ENCODE peak calls at places on chromosomes 13 and 19, in nine cellular contexts. M, V, Y, B, J, U, R, Q and C are unnamed samples.

GRCh38 chr13:92967923-92968322 is 258.7 kb upstream of the GPC6 start:
- DNase-seq in M (no peak), V (no peak), Y (no peak), B (peak), J (peak), U (peak), R (peak), Q (no peak), C (peak)

GRCh38 chr19:52670046-52670445 is 31.9 kb upstream of the ZNF83 start:
- DNase-seq in M (no peak), V (no peak), Y (no peak), B (no peak), J (no peak), U (no peak), R (no peak), Q (no peak), C (peak)

GRCh38 chr13:52085416-52085815 is 43.5 kb downstream of the NEK5 start:
- DNase-seq in M (peak), V (no peak), Y (peak), B (peak), J (no peak), U (peak), R (peak), Q (no peak), C (peak)

GRCh38 chr13:100338265-100338664 is 249.4 kb downstream of the PCCA start:
- DNase-seq in M (no peak), V (no peak), Y (no peak), B (no peak), J (no peak), U (no peak), R (peak), Q (no peak), C (no peak)

GRCh38 chr13:94859812-94860210 is 147.5 kb upstream of the SOX21 start:
- DNase-seq in M (no peak), V (no peak), Y (no peak), B (no peak), J (no peak), U (no peak), R (no peak), Q (no peak), C (peak)

GRCh38 chr13:109700176-109700575 is 86.2 kb downstream of the IRS2 start:
- DNase-seq in M (peak), V (peak), Y (no peak), B (peak), J (no peak), U (peak), R (peak), Q (no peak), C (peak)

GRCh38 chr13:55439450-55439849 is 1701.3 kb upstream of the PRR20A start:
- DNase-seq in M (no peak), V (no peak), Y (no peak), B (no peak), J (no peak), U (no peak), R (no peak), Q (no peak), C (no peak)

GRCh38 chr19:16244091-16244490 is 46.4 kb downstream of the AP1M1 start:
- DNase-seq in M (no peak), V (no peak), Y (peak), B (peak), J (no peak), U (peak), R (no peak), Q (no peak), C (no peak)

GRCh38 chr13:20193924-20194631 is 1.3 kb upstream of the GJB2 start:
- DNase-seq in M (no peak), V (no peak), Y (no peak), B (no peak), J (no peak), U (no peak), R (no peak), Q (no peak), C (peak)

GRCh38 chr13:85373322-85373721 is 425.9 kb downstream of the SLITRK6 start:
- DNase-seq in M (no peak), V (no peak), Y (no peak), B (no peak), J (peak), U (no peak), R (no peak), Q (no peak), C (no peak)

GRCh38 chr13:36817996-36818395 is 1.0 kb upstream of the RFXAP start:
- DNase-seq in M (no peak), V (no peak), Y (no peak), B (no peak), J (no peak), U (no peak), R (no peak), Q (no peak), C (no peak)

GRCh38 chr19:29505034-29505824 is 20.6 kb upstream of the VSTM2B start:
- DNase-seq in M (no peak), V (no peak), Y (no peak), B (no peak), J (no peak), U (no peak), R (no peak), Q (peak), C (no peak)

GRCh38 chr13:109698779-109699178 is 87.6 kb downstream of the IRS2 start:
- DNase-seq in M (no peak), V (no peak), Y (no peak), B (peak), J (no peak), U (peak), R (peak), Q (no peak), C (peak)

GRCh38 chr13:20769834-20770233 is 3.9 kb downstream of the EEF1AKMT1 start:
- DNase-seq in M (no peak), V (no peak), Y (no peak), B (no peak), J (no peak), U (no peak), R (no peak), Q (no peak), C (no peak)

GRCh38 chr19:53903055-53903680 is 5.9 kb upstream of the CACNG7 start:
- DNase-seq in M (no peak), V (no peak), Y (no peak), B (peak), J (peak), U (peak), R (peak), Q (no peak), C (peak)

GRCh38 chr19:14507704-14508246 is 10.4 kb downstream of the DNAJB1 start:
- DNase-seq in M (peak), V (peak), Y (no peak), B (peak), J (peak), U (peak), R (no peak), Q (no peak), C (peak)

GRCh38 chr13:45215392-45216077 is 14.7 kb upstream of the KCTD4 start:
- DNase-seq in M (no peak), V (no peak), Y (no peak), B (no peak), J (no peak), U (no peak), R (no peak), Q (no peak), C (no peak)

GRCh38 chr19:55117063-55117635 is 288 bp downstream of the PPP1R12C start:
- DNase-seq in M (no peak), V (no peak), Y (no peak), B (no peak), J (no peak), U (no peak), R (no peak), Q (peak), C (no peak)

GRCh38 chr13:63731896-63732295 is 2316.2 kb upstream of the PCDH20 start:
- DNase-seq in M (no peak), V (no peak), Y (no peak), B (no peak), J (peak), U (no peak), R (no peak), Q (no peak), C (no peak)

GRCh38 chr13:99971576-99972189 is at the start of gene ZIC5:
- DNase-seq in M (no peak), V (no peak), Y (no peak), B (no peak), J (no peak), U (no peak), R (peak), Q (no peak), C (no peak)

GRCh38 chr19:2426661-2427322 is 594 bp downstream of the TIMM13 start:
- DNase-seq in M (peak), V (no peak), Y (no peak), B (peak), J (peak), U (peak), R (no peak), Q (peak), C (peak)

GRCh38 chr19:8304841-8305621 is 3.1 kb downstream of the CD320 start:
- DNase-seq in M (no peak), V (peak), Y (no peak), B (no peak), J (no peak), U (no peak), R (no peak), Q (peak), C (no peak)

GRCh38 chr13:33721719-33722118 is 96.2 kb upstream of the RFC3 start:
- DNase-seq in M (peak), V (no peak), Y (no peak), B (peak), J (no peak), U (peak), R (peak), Q (no peak), C (peak)

GRCh38 chr19:6851359-6851758 is 36.0 kb upstream of the ADGRE1 start:
- DNase-seq in M (no peak), V (no peak), Y (no peak), B (no peak), J (no peak), U (no peak), R (no peak), Q (no peak), C (no peak)

GRCh38 chr19:19514215-19514633 is 1.1 kb downstream of the TSSK6 start:
- DNase-seq in M (peak), V (peak), Y (no peak), B (no peak), J (no peak), U (peak), R (peak), Q (peak), C (no peak)

GRCh38 chr19:58544591-58545285 is 874 bp downstream of the TRIM28 start:
- DNase-seq in M (no peak), V (no peak), Y (no peak), B (peak), J (no peak), U (peak), R (peak), Q (no peak), C (peak)

GRCh38 chr13:44278164-44278563 is 95.5 kb upstream of the SERP2 start:
- DNase-seq in M (no peak), V (no peak), Y (no peak), B (no peak), J (no peak), U (no peak), R (no peak), Q (no peak), C (no peak)

GRCh38 chr19:48480151-48480475 is 10.9 kb downstream of the CYTH2 start:
- DNase-seq in M (no peak), V (no peak), Y (no peak), B (no peak), J (no peak), U (peak), R (peak), Q (peak), C (peak)

GRCh38 chr13:35978607-35979316 is 152.4 kb downstream of the DCLK1 start:
- DNase-seq in M (peak), V (peak), Y (no peak), B (peak), J (peak), U (peak), R (peak), Q (no peak), C (peak)

GRCh38 chr19:3769494-3769893 is 2.5 kb downstream of the RAX2 start:
- DNase-seq in M (no peak), V (no peak), Y (no peak), B (no peak), J (no peak), U (no peak), R (no peak), Q (no peak), C (no peak)

GRCh38 chr13:40680659-40681323 is 14.3 kb upstream of the FOXO1 start:
- DNase-seq in M (no peak), V (no peak), Y (no peak), B (no peak), J (no peak), U (no peak), R (no peak), Q (no peak), C (no peak)

GRCh38 chr13:102548811-102549210 is 48.0 kb upstream of the TPP2 start:
- DNase-seq in M (no peak), V (no peak), Y (no peak), B (no peak), J (no peak), U (no peak), R (no peak), Q (no peak), C (peak)

DNA sequence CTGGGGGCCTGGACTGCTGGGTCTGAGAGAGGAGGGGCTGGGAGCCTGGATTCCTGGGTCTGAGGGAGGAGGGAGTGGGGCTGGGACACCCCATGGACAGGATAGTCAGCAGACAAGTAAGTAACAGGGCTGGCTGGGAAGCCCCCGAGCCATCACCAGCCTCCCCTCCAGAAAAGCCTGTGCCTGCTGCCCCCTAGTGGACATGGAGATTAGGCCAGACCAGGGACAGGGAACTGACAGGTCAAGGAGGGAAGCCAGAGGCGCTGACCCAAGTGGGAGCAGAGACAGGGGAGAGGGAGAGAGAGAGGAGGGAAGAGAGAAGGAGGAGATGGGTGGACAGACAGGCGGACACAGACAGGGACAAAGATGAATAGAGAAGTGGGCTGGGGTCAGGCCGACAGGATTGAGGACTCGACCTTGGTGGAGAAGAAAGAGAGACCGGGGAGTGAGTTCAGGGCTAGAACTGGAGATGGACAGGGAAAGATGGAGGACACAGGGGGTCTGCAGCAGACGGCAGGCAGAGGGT is 6.7 kb upstream of the ERFL start:
- DNase-seq in M (peak), V (peak), Y (peak), B (peak), J (peak), U (peak), R (peak), Q (peak), C (peak)
- TF ChIP-seq CTCF in M (peak), V (peak), Y (peak), B (peak), J (peak), U (peak), R (peak), Q (peak), C (peak)

GRCh38 chr13:50152655-50153309 is 137.5 kb downstream of the KCNRG start:
- DNase-seq in M (no peak), V (no peak), Y (no peak), B (no peak), J (no peak), U (no peak), R (no peak), Q (no peak), C (no peak)
- H3K4me3 ChIP-seq in M (no peak), V (no peak), Y (no peak), B (no peak), J (no peak), U (no peak), R (no peak), Q (no peak), C (no peak)

GRCh38 chr19:49843265-49843664 is 7.7 kb upstream of the PTOV1 start:
- DNase-seq in M (no peak), V (no peak), Y (no peak), B (no peak), J (no peak), U (no peak), R (no peak), Q (no peak), C (no peak)

GRCh38 chr19:49844138-49844740 is 6.7 kb upstream of the PTOV1 start:
- DNase-seq in M (no peak), V (no peak), Y (no peak), B (no peak), J (peak), U (no peak), R (no peak), Q (no peak), C (no peak)

GRCh38 chr19:49847731-49848696 is 2.9 kb upstream of the PTOV1 start:
- DNase-seq in M (peak), V (no peak), Y (peak), B (peak), J (no peak), U (peak), R (peak), Q (no peak), C (peak)

GRCh38 chr19:49846408-49846807 is 4.6 kb upstream of the PTOV1 start:
- DNase-seq in M (no peak), V (no peak), Y (no peak), B (no peak), J (no peak), U (no peak), R (no peak), Q (no peak), C (no peak)

GRCh38 chr19:49845433-49845832 is 5.5 kb upstream of the PTOV1 start:
- DNase-seq in M (no peak), V (no peak), Y (no peak), B (peak), J (no peak), U (no peak), R (no peak), Q (no peak), C (no peak)
- TF ChIP-seq CTCF in M (peak), V (no peak), Y (no peak), B (peak), J (no peak), U (no peak), R (no peak), Q (no peak), C (no peak)

DNA sequence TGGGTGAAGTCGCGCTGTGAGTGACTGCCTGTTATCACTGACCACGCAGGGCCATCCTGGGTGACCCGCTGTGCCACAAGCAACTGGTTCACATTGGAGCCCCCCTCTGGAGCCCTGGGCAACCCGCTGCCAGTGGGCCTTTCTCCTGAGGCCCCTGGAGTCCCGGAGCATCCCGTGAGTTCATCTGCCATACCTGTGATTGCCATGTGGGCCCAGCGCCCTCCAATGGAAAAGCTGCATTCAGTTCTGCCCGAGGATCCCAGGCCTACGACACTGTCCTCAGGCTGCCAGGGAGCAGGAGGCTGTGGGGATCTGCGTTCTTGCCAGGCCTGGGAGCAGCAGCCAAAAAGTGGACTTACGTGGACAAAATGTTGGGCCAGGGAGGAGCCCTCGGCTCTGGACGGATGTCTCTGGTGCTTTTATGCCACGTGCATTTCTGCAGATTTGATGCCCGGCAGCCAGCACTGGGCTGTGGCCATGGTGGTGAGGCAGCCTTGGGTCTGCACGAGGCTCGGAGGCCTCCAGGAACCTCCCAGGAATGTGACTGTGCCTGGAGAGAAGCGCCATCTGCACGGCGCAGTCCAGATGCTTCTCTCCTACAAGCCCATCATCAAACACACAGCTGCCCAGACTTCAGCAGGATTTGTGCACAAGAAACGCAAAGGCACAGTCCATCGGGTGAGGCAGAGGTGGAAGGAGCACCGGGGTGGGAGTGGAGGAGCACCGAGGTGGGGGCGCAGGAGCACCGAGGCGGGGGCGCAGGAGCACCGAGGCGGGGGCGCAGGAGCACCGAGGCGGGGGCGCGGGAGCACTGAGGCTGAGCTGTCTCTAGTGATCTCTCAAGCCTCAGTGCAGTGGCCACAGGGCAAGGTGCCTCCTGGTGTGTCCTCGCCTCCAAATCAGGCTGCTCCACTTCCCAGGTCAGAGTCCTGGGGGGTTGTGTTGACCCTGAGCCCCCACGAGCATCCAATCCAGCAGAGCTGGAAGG is 44.0 kb downstream of the C13orf46 start:
- DNase-seq in M (no peak), V (no peak), Y (no peak), B (no peak), J (no peak), U (no peak), R (no peak), Q (peak), C (no peak)
- H3K4me3 ChIP-seq in M (no peak), V (no peak), Y (no peak), B (no peak), J (no peak), U (no peak), R (no peak), Q (no peak), C (no peak)

GRCh38 chr19:18232540-18233223 is 6.4 kb upstream of the PDE4C start:
- DNase-seq in M (no peak), V (no peak), Y (no peak), B (no peak), J (no peak), U (no peak), R (no peak), Q (no peak), C (peak)
- TF ChIP-seq CTCF in M (peak), V (no peak), Y (no peak), B (peak), J (peak), U (no peak), R (no peak), Q (no peak), C (no peak)

DNA sequence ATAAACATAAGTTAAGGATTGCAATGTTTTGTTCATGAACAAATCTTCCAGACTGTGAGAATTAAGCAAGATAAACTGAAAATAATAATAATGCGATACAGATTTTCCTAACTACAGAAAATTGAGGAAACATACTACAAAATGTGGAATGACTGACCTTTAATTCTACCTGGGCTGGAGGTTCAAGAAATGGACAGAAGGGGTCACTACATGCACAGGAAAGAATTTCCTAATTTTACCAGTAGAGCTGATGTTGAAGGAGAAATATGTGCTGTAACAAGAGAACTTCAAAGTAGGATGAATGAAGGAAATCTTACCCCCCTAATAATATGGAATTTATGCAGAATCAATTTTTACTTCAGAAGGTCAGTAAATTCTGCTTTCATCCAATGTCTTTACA is 62.3 kb downstream of the ZNF627 start:
- DNase-seq in M (no peak), V (no peak), Y (no peak), B (peak), J (peak), U (peak), R (peak), Q (no peak), C (peak)
- H3K4me3 ChIP-seq in M (no peak), V (no peak), Y (no peak), B (no peak), J (no peak), U (no peak), R (no peak), Q (no peak), C (no peak)

GRCh38 chr19:5803752-5804515 is 933 bp upstream of the NRTN start:
- DNase-seq in M (peak), V (peak), Y (peak), B (peak), J (peak), U (peak), R (peak), Q (peak), C (peak)

GRCh38 chr19:5804516-5805464 is at the start of gene NRTN:
- DNase-seq in M (no peak), V (no peak), Y (no peak), B (no peak), J (no peak), U (no peak), R (no peak), Q (peak), C (no peak)

GRCh38 chr19:5801796-5802616 is 2.9 kb upstream of the NRTN start:
- DNase-seq in M (no peak), V (no peak), Y (no peak), B (peak), J (no peak), U (peak), R (peak), Q (no peak), C (no peak)

GRCh38 chr19:5805465-5806132 is 732 bp downstream of the NRTN start:
- DNase-seq in M (peak), V (peak), Y (no peak), B (peak), J (peak), U (peak), R (peak), Q (peak), C (peak)

DNA sequence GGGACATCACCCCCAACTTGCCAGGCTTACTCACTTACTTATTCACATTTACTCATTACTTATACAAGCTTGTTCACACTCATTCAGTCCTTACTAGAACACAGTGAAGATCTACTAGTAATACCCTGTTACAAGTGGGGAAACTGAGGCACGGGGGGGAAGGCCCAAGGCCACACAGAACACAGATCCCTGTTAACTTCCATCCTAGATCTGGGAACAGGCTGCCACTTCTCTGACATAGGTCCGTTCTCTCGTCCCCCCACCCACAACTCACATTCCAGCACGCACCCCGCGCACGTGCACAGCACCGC is 1.5 kb upstream of the NRTN start:
- DNase-seq in M (no peak), V (no peak), Y (no peak), B (no peak), J (no peak), U (no peak), R (no peak), Q (no peak), C (no peak)
- TF ChIP-seq CTCF in M (no peak), V (no peak), Y (no peak), B (no peak), J (no peak), U (no peak), R (no peak), Q (no peak), C (no peak)